ENCODE peak calls at places on chromosomes 13 and 19, in seven cellular contexts. N, X, Q, F, J, L and U are unnamed samples.

GRCh38 chr13:40352807-40353562 is 313.5 kb downstream of the FOXO1 start:
- DNase-seq in N (no peak), X (no peak), Q (no peak), F (no peak), J (peak; percentile 11), L (no peak), U (no peak)

GRCh38 chr13:101453784-101454201 is 1.3 kb downstream of the ITGBL1 start:
- DNase-seq in N (no peak), X (peak; percentile 13), Q (peak; percentile 33), F (peak; percentile 10), J (no peak), L (no peak), U (peak; percentile 1)

GRCh38 chr13:63855457-63856118 is 2439.9 kb upstream of the PCDH20 start:
- DNase-seq in N (no peak), X (no peak), Q (no peak), F (no peak), J (no peak), L (no peak), U (no peak)

GRCh38 chr19:19488041-19488874 is 27.1 kb downstream of the TSSK6 start:
- DNase-seq in N (no peak), X (no peak), Q (no peak), F (no peak), J (peak; percentile 21), L (no peak), U (no peak)

GRCh38 chr13:67259208-67259607 is 29.1 kb upstream of the PCDH9 start:
- DNase-seq in N (no peak), X (no peak), Q (no peak), F (no peak), J (no peak), L (no peak), U (no peak)

GRCh38 chr19:1093811-1094553 is 1.2 kb downstream of the POLR2E start:
- DNase-seq in N (no peak), X (no peak), Q (no peak), F (no peak), J (no peak), L (no peak), U (no peak)

GRCh38 chr13:20487927-20488326 is 37.7 kb downstream of the CRYL1 start:
- DNase-seq in N (no peak), X (peak; percentile 44), Q (no peak), F (no peak), J (no peak), L (no peak), U (peak; percentile 35)

GRCh38 chr19:9128171-9128570 is 1.4 kb upstream of the OR7G3 start:
- DNase-seq in N (no peak), X (no peak), Q (no peak), F (no peak), J (peak; percentile 12), L (no peak), U (no peak)

GRCh38 chr19:1361601-1362384 is 21.9 kb upstream of the NDUFS7 start:
- DNase-seq in N (no peak), X (no peak), Q (no peak), F (no peak), J (peak; percentile 50), L (no peak), U (no peak)

GRCh38 chr19:7783991-7784421 is 21.0 kb downstream of the CLEC4M start:
- DNase-seq in N (no peak), X (peak; percentile 49), Q (no peak), F (peak; percentile 97), J (peak; percentile 49), L (no peak), U (no peak)

GRCh38 chr19:3283886-3284657 is 59.6 kb downstream of the CELF5 start:
- DNase-seq in N (no peak), X (no peak), Q (no peak), F (no peak), J (no peak), L (no peak), U (no peak)

GRCh38 chr13:20127563-20128458 is 33.0 kb downstream of the GJA3 start:
- DNase-seq in N (no peak), X (peak; percentile 14), Q (peak; percentile 62), F (peak; percentile 32), J (peak; percentile 29), L (no peak), U (no peak)

GRCh38 chr13:66635526-66635925 is 594.6 kb downstream of the PCDH9 start:
- DNase-seq in N (no peak), X (no peak), Q (no peak), F (no peak), J (peak; percentile 70), L (no peak), U (no peak)

GRCh38 chr19:10074153-10074552 is 12.0 kb upstream of the SHFL start:
- DNase-seq in N (peak; percentile 5), X (no peak), Q (no peak), F (peak; percentile 48), J (peak; percentile 14), L (peak; percentile 52), U (no peak)

GRCh38 chr13:76965759-76966421 is 17.6 kb downstream of the ACOD1 start:
- DNase-seq in N (no peak), X (peak; percentile 55), Q (no peak), F (peak; percentile 75), J (peak; percentile 71), L (no peak), U (no peak)

GRCh38 chr19:5645409-5645808 is 22.5 kb downstream of the SAFB start:
- DNase-seq in N (peak; percentile 34), X (no peak), Q (no peak), F (no peak), J (no peak), L (no peak), U (peak; percentile 6)

GRCh38 chr13:74210693-74211393 is 76.6 kb upstream of the KLF12 start:
- DNase-seq in N (no peak), X (no peak), Q (no peak), F (no peak), J (peak; percentile 97), L (no peak), U (no peak)

GRCh38 chr19:49911381-49912145 is 14.9 kb upstream of the IL4I1 start:
- DNase-seq in N (no peak), X (no peak), Q (peak; percentile 15), F (no peak), J (no peak), L (peak; percentile 34), U (no peak)

GRCh38 chr13:75135325-75135825 is 346.6 kb downstream of the TBC1D4 start:
- DNase-seq in N (no peak), X (no peak), Q (no peak), F (no peak), J (peak; percentile 96), L (no peak), U (no peak)

GRCh38 chr19:56637976-56638555 is 4.9 kb upstream of the SMIM17 start:
- DNase-seq in N (no peak), X (peak; percentile 25), Q (peak; percentile 68), F (peak; percentile 91), J (peak; percentile 47), L (no peak), U (no peak)

GRCh38 chr19:56681702-56682101 is 10.1 kb upstream of the ZNF835 start:
- DNase-seq in N (no peak), X (no peak), Q (no peak), F (no peak), J (no peak), L (no peak), U (no peak)

GRCh38 chr13:90032841-90033493 is 1314.5 kb upstream of the MIR17HG start:
- DNase-seq in N (no peak), X (no peak), Q (no peak), F (no peak), J (no peak), L (no peak), U (no peak)

GRCh38 chr13:79548886-79549285 is 67.9 kb downstream of the NDFIP2 start:
- DNase-seq in N (no peak), X (peak; percentile 30), Q (no peak), F (no peak), J (no peak), L (no peak), U (no peak)

GRCh38 chr13:74070065-74070464 is 64.1 kb downstream of the KLF12 start:
- DNase-seq in N (no peak), X (no peak), Q (no peak), F (no peak), J (no peak), L (no peak), U (no peak)

GRCh38 chr13:23621316-23621645 is 51.1 kb downstream of the TNFRSF19 start:
- DNase-seq in N (no peak), X (no peak), Q (no peak), F (no peak), J (peak; percentile 91), L (no peak), U (no peak)

GRCh38 chr13:113937073-113937472 is 36.8 kb downstream of the C13orf46 start:
- DNase-seq in N (no peak), X (no peak), Q (no peak), F (no peak), J (no peak), L (no peak), U (no peak)

GRCh38 chr13:32471187-32471922 is 43.4 kb upstream of the N4BP2L1 start:
- DNase-seq in N (no peak), X (no peak), Q (peak; percentile 44), F (peak; percentile 58), J (peak; percentile 16), L (no peak), U (no peak)

GRCh38 chr19:12766051-12766521 is 9.3 kb downstream of the HOOK2 start:
- DNase-seq in N (peak; percentile 58), X (peak; percentile 80), Q (peak; percentile 69), F (peak; percentile 84), J (peak; percentile 72), L (peak; percentile 56), U (no peak)

GRCh38 chr13:38637576-38637975 is 49.3 kb upstream of the FREM2 start:
- DNase-seq in N (no peak), X (no peak), Q (no peak), F (no peak), J (no peak), L (no peak), U (no peak)

GRCh38 chr13:102584423-102584822 is 12.4 kb upstream of the TPP2 start:
- DNase-seq in N (no peak), X (no peak), Q (no peak), F (peak; percentile 20), J (no peak), L (no peak), U (peak; percentile 51)

GRCh38 chr19:46639356-46640061 is 3.5 kb upstream of the GNG8 start:
- DNase-seq in N (no peak), X (no peak), Q (no peak), F (peak; percentile 32), J (peak; percentile 75), L (no peak), U (no peak)

GRCh38 chr19:29810504-29810871 is 1.3 kb upstream of the CCNE1 start:
- DNase-seq in N (peak; percentile 21), X (peak; percentile 65), Q (no peak), F (peak; percentile 76), J (peak; percentile 16), L (no peak), U (no peak)

GRCh38 chr13:95480131-95480545 is 72.4 kb upstream of the CLDN10 start:
- DNase-seq in N (no peak), X (no peak), Q (no peak), F (no peak), J (no peak), L (no peak), U (no peak)

GRCh38 chr19:32749361-32749760 is 29.8 kb downstream of the TDRD12 start:
- DNase-seq in N (no peak), X (no peak), Q (no peak), F (no peak), J (no peak), L (no peak), U (no peak)

GRCh38 chr19:15402411-15403150 is 16.2 kb downstream of the AKAP8L start:
- DNase-seq in N (no peak), X (peak; percentile 67), Q (no peak), F (no peak), J (no peak), L (no peak), U (no peak)

GRCh38 chr19:11322269-11323024 is 17.0 kb downstream of the RAB3D start:
- DNase-seq in N (no peak), X (no peak), Q (no peak), F (no peak), J (no peak), L (no peak), U (no peak)

GRCh38 chr13:112711528-112712265 is 21.9 kb downstream of the ATP11A start:
- DNase-seq in N (peak; percentile 39), X (peak; percentile 39), Q (peak; percentile 72), F (no peak), J (peak; percentile 95), L (no peak), U (peak; percentile 54)